ENCODE peak calls at places on chromosome 12, in six cellular contexts. H is mucosa of descending colon, J is pancreas, S is hippocampal formation, Q is esophagus squamous epithelium, D is H54. F is an unnamed sample.

GRCh38 chr12:76880156-76881023 is 1.6 kb upstream of the CSRP2 start:
- DNase-seq in H (no peak), J (no peak), S (no peak), Q (no peak), D (no peak), F (no peak)

GRCh38 chr12:23083267-23083666 is 458.3 kb downstream of the ETNK1 start:
- DNase-seq in H (no peak), J (no peak), S (no peak), Q (no peak), D (no peak), F (no peak)

GRCh38 chr12:108495054-108495453 is 20.0 kb upstream of the FICD start:
- DNase-seq in H (no peak), J (no peak), S (no peak), Q (no peak), D (peak; percentile 56), F (no peak)

GRCh38 chr12:857611-858010 is 91.9 kb downstream of the RAD52 start:
- DNase-seq in H (no peak), J (no peak), S (no peak), Q (no peak), D (no peak), F (peak; percentile 86)

GRCh38 chr12:114689075-114689994 is 5.4 kb upstream of the TBX3 start:
- DNase-seq in H (no peak), J (no peak), S (no peak), Q (no peak), D (no peak), F (no peak)

GRCh38 chr12:58639323-58639934 is 280.9 kb downstream of the LRIG3 start:
- DNase-seq in H (no peak), J (no peak), S (no peak), Q (no peak), D (no peak), F (no peak)

GRCh38 chr12:31491819-31492598 is 98.9 kb downstream of the DENND5B start:
- DNase-seq in H (no peak), J (no peak), S (no peak), Q (no peak), D (peak; percentile 13), F (no peak)

GRCh38 chr12:40105265-40105514 is 691 bp downstream of the SLC2A13 start:
- DNase-seq in H (no peak), J (no peak), S (peak; percentile 42), Q (no peak), D (no peak), F (peak; percentile 87)

GRCh38 chr12:61610143-61610542 is 650.1 kb upstream of the USP15 start:
- DNase-seq in H (no peak), J (no peak), S (no peak), Q (no peak), D (no peak), F (no peak)